ENCODE peak calls at places on chromosomes 7 and 10, in five cellular contexts. P, X, J, V and Y are unnamed samples.

GRCh38 chr7:91718071-91718470 is 162.4 kb downstream of the MTERF1 start:
- DNase-seq in P (no peak), V (no peak), X (no peak), J (no peak), Y (no peak)

GRCh38 chr10:50033481-50033880 is 34.3 kb upstream of the WASHC2A start:
- DNase-seq in V (no peak), P (no peak), J (no peak), X (no peak), Y (no peak)

GRCh38 chr7:140454657-140455015 is 24.7 kb downstream of the MKRN1 start:
- DNase-seq in V (no peak), P (no peak), X (no peak), J (no peak), Y (no peak)

GRCh38 chr7:29337628-29338116 is 143.1 kb downstream of the CHN2 start:
- DNase-seq in X (no peak), P (no peak), J (no peak), V (no peak), Y (no peak)

GRCh38 chr10:125151824-125152634 is 8.3 kb downstream of the CTBP2 start:
- DNase-seq in X (no peak), P (no peak), J (no peak), V (peak; percentile 77), Y (no peak)

GRCh38 chr10:124290095-124290795 is 128.5 kb downstream of the OAT start:
- DNase-seq in X (no peak), P (no peak), V (no peak), J (peak; percentile 80), Y (no peak)

GRCh38 chr7:19122018-19122588 is 4.7 kb upstream of the TWIST1 start:
- DNase-seq in J (no peak), V (no peak), P (no peak), X (no peak), Y (peak; percentile 27)

GRCh38 chr7:21169667-21170605 is 257.9 kb upstream of the SP4 start:
- DNase-seq in J (no peak), X (no peak), V (peak; percentile 60), P (peak; percentile 82), Y (no peak)

GRCh38 chr10:1504940-1505339 is 232.4 kb downstream of the ADARB2 start:
- DNase-seq in V (no peak), P (no peak), X (no peak), J (no peak), Y (no peak)

GRCh38 chr10:50794490-50794889 is 54.8 kb downstream of the ASAH2B start:
- DNase-seq in X (no peak), J (no peak), V (no peak), P (no peak), Y (no peak)

GRCh38 chr7:74627699-74628411 is 29.7 kb upstream of the GTF2I start:
- DNase-seq in X (peak; percentile 93), V (no peak), P (peak; percentile 33), J (no peak), Y (peak; percentile 25)

GRCh38 chr10:57959318-57960003 is 308.2 kb downstream of the IPMK start:
- DNase-seq in J (no peak), X (no peak), V (no peak), P (no peak), Y (no peak)

GRCh38 chr7:142384508-142384922 is 126.7 kb upstream of the PRSS58 start:
- DNase-seq in X (no peak), J (no peak), V (no peak), P (no peak), Y (no peak)

GRCh38 chr10:3068201-3068967 is 1.0 kb downstream of the PFKP start:
- DNase-seq in J (no peak), P (no peak), V (no peak), X (no peak), Y (peak; percentile 35)

GRCh38 chr7:47327698-47328391 is 254.1 kb downstream of the TNS3 start:
- DNase-seq in X (no peak), V (peak; percentile 36), P (peak; percentile 77), J (no peak), Y (peak; percentile 60)

GRCh38 chr10:23157691-23158369 is 34.3 kb upstream of the PTF1A start:
- DNase-seq in X (peak; percentile 63), V (no peak), J (no peak), P (peak; percentile 39), Y (peak; percentile 57)

GRCh38 chr7:77989981-77990566 is 191.5 kb downstream of the PHTF2 start:
- DNase-seq in X (no peak), P (peak; percentile 35), V (no peak), J (no peak), Y (no peak)

GRCh38 chr7:103636153-103636552 is 190.1 kb upstream of the SLC26A5 start:
- DNase-seq in P (no peak), V (no peak), X (no peak), J (no peak), Y (no peak)

GRCh38 chr7:99109108-99110051 is 34.5 kb downstream of the SMURF1 start:
- DNase-seq in J (no peak), V (no peak), X (peak; percentile 87), P (no peak), Y (no peak)

GRCh38 chr7:39465055-39465929 is 100.9 kb upstream of the YAE1 start:
- DNase-seq in P (peak; percentile 74), X (peak; percentile 62), J (peak; percentile 17), V (peak; percentile 33), Y (peak; percentile 60)

GRCh38 chr7:139118803-139119485 is 9.4 kb upstream of the ZC3HAV1 start:
- DNase-seq in P (no peak), X (no peak), V (no peak), J (peak; percentile 75), Y (peak; percentile 64)

GRCh38 chr10:3500408-3500856 is 284.6 kb downstream of the KLF6 start:
- DNase-seq in X (peak; percentile 88), J (no peak), P (no peak), V (no peak), Y (no peak)

GRCh38 chr10:110681023-110681681 is 37.0 kb downstream of the RBM20 start:
- DNase-seq in V (no peak), J (no peak), X (peak; percentile 32), P (no peak), Y (peak; percentile 87)

GRCh38 chr10:72164617-72165016 is 51.2 kb upstream of the ANAPC16 start:
- DNase-seq in V (no peak), J (no peak), P (no peak), X (no peak), Y (peak; percentile 12)

GRCh38 chr7:2927592-2927991 is 83.5 kb upstream of the GNA12 start:
- DNase-seq in V (no peak), J (no peak), P (no peak), X (no peak), Y (no peak)

GRCh38 chr10:109940553-109940952 is 17.2 kb upstream of the XPNPEP1 start:
- DNase-seq in J (no peak), V (no peak), X (no peak), P (no peak), Y (no peak)

GRCh38 chr7:139660317-139661042 is 117.3 kb downstream of the HIPK2 start:
- DNase-seq in V (no peak), J (no peak), P (no peak), X (peak; percentile 90), Y (no peak)

GRCh38 chr10:34711500-34711899 is 103.6 kb downstream of the PARD3 start:
- DNase-seq in X (peak; percentile 39), J (no peak), V (no peak), P (no peak), Y (no peak)

DNA sequence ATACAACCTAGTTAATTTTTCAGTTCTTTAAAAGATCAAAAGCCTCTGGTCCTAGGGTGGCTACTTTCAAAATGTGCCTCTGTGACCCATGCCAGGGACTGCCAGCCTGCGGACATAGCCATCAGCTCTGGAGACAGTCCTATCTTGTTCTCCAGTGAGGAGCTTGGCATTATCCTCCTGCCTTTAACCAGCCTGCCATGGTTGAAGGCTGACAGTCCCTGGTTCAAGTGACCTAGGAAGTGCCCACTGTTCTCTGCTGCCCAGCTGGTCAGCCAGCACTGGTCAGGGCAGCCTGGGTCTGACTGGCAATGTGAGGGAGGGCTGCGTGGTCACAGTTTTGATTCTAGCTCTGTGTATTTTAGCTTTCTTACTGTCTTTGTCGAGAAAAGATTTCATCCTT is 18.1 kb upstream of the ARHGAP22 start:
- DNase-seq in J (no peak), V (no peak), X (no peak), P (no peak), Y (no peak)
- TF ChIP-seq SUZ12 in J (no peak), V (no peak), X (no peak), P (no peak), Y (no peak)

GRCh38 chr10:44788820-44789167 is 122.3 kb upstream of the TMEM72 start:
- DNase-seq in V (no peak), J (no peak), X (no peak), P (no peak), Y (no peak)
- TF ChIP-seq SUZ12 in V (no peak), J (no peak), X (no peak), P (no peak), Y (no peak)

GRCh38 chr7:101597941-101598340 is 31.2 kb downstream of the MYL10 start:
- DNase-seq in P (no peak), J (no peak), X (peak; percentile 16), V (no peak), Y (no peak)

GRCh38 chr7:101595246-101595645 is 33.9 kb downstream of the MYL10 start:
- DNase-seq in P (no peak), J (no peak), V (no peak), X (no peak), Y (no peak)

GRCh38 chr7:101598422-101598957 is 30.6 kb downstream of the MYL10 start:
- DNase-seq in P (no peak), V (no peak), J (no peak), X (peak; percentile 89), Y (no peak)

GRCh38 chr7:101595766-101596537 is 33.1 kb downstream of the MYL10 start:
- DNase-seq in V (no peak), J (no peak), X (no peak), P (no peak), Y (no peak)

DNA sequence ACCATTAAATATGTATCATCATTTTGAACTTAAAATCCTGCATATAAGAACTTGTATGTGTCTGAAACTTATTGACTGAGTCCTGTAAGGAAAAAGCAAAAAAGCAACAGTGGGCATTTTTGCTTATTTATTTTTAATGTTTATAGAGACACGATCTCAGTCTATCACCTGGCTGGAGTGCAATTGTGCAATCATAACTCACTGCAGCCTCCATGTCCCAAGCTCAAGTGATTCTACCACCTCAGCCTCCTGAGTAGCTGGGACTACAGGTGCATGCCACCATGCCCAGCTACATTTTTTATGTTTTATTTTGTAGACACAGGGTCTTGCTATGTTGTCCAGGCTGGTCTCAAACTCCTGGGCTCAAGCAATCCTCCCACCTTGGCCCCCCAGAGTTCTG is 32.2 kb downstream of the MYL10 start:
- DNase-seq in P (no peak), V (no peak), J (no peak), X (no peak), Y (no peak)
- TF ChIP-seq SUZ12 in P (no peak), V (no peak), J (no peak), X (no peak), Y (no peak)

GRCh38 chr7:922334-923107 is 32.0 kb downstream of the ADAP1 start:
- DNase-seq in J (no peak), P (no peak), X (no peak), V (no peak), Y (no peak)
- TF ChIP-seq SUZ12 in J (no peak), P (no peak), X (no peak), V (no peak), Y (no peak)

GRCh38 chr7:44268671-44269070 is 56.7 kb downstream of the CAMK2B start:
- DNase-seq in J (no peak), V (no peak), P (no peak), X (no peak), Y (no peak)
- TF ChIP-seq SUZ12 in J (no peak), V (no peak), P (no peak), X (no peak), Y (no peak)

GRCh38 chr10:24468281-24468751 is 255.4 kb downstream of the ARHGAP21 start:
- DNase-seq in J (no peak), V (no peak), P (no peak), X (no peak), Y (no peak)
- TF ChIP-seq SUZ12 in J (no peak), V (no peak), P (no peak), X (no peak), Y (no peak)